ENCODE peak calls at places on chromosomes 12 and 14, in five cellular contexts. K, E, Q, C and N are unnamed samples.

GRCh38 chr12:82279597-82279996 is 78.6 kb downstream of the CCDC59 start:
- DNase-seq in K (no peak), E (no peak), Q (no peak), C (no peak), N (no peak)

GRCh38 chr12:59118356-59118755 is 198.1 kb upstream of the LRIG3 start:
- DNase-seq in K (no peak), E (no peak), Q (no peak), C (no peak), N (no peak)

GRCh38 chr14:91744068-91744480 is 12.2 kb upstream of the CATSPERB start:
- DNase-seq in K (no peak), E (no peak), Q (peak; percentile 63), C (no peak), N (no peak)

GRCh38 chr12:124713436-124714082 is 146.1 kb upstream of the NCOR2 start:
- DNase-seq in K (no peak), E (peak; percentile 24), Q (no peak), C (peak; percentile 60), N (no peak)

GRCh38 chr12:91189526-91189925 is 6.9 kb upstream of the DCN start:
- DNase-seq in K (peak; percentile 33), E (no peak), Q (no peak), C (no peak), N (no peak)

GRCh38 chr12:112973712-112974305 is 4.5 kb upstream of the OAS2 start:
- DNase-seq in K (no peak), E (no peak), Q (no peak), C (no peak), N (peak; percentile 37)

GRCh38 chr14:101591582-101591981 is 30.3 kb downstream of the DIO3 start:
- DNase-seq in K (no peak), E (no peak), Q (no peak), C (no peak), N (no peak)

GRCh38 chr14:65187421-65188049 is 85.2 kb upstream of the MAX start:
- DNase-seq in K (no peak), E (no peak), Q (no peak), C (no peak), N (no peak)

GRCh38 chr14:101070540-101071492 is 167.3 kb upstream of the RTL1 start:
- DNase-seq in K (no peak), E (no peak), Q (no peak), C (no peak), N (no peak)

GRCh38 chr12:95548539-95549391 is 2.5 kb downstream of the USP44 start:
- DNase-seq in K (no peak), E (peak; percentile 64), Q (peak; percentile 80), C (peak; percentile 61), N (no peak)

GRCh38 chr14:24431569-24432258 is 2.0 kb downstream of the KHNYN start:
- DNase-seq in K (peak; percentile 84), E (peak; percentile 83), Q (peak; percentile 94), C (peak; percentile 95), N (peak; percentile 96)

GRCh38 chr12:116880817-116881324 is 370 bp downstream of the HRK start:
- DNase-seq in K (peak; percentile 53), E (no peak), Q (peak; percentile 68), C (peak; percentile 34), N (peak; percentile 69)

GRCh38 chr12:123713398-123714301 is 1.5 kb downstream of the ATP6V0A2 start:
- DNase-seq in K (peak; percentile 42), E (no peak), Q (peak; percentile 49), C (no peak), N (no peak)

GRCh38 chr12:94147991-94148840 is at the start of gene PLXNC1:
- DNase-seq in K (peak; percentile 24), E (peak; percentile 59), Q (peak; percentile 42), C (peak; percentile 30), N (peak; percentile 24)

GRCh38 chr14:71658261-71658860 is 273.9 kb upstream of the RGS6 start:
- DNase-seq in K (no peak), E (no peak), Q (no peak), C (no peak), N (no peak)

GRCh38 chr12:6225630-6226001 is 25.4 kb downstream of the CD9 start:
- DNase-seq in K (no peak), E (no peak), Q (no peak), C (no peak), N (no peak)

GRCh38 chr12:122032570-122032969 is 10.9 kb downstream of the BCL7A start:
- DNase-seq in K (no peak), E (no peak), Q (no peak), C (no peak), N (no peak)
- H3K4me3 ChIP-seq in K (no peak overlapping the region), E (no peak overlapping the region), Q (no peak overlapping the region), C (no peak overlapping the region), N (no peak overlapping the region)

GRCh38 chr14:34243401-34243800 is 218.6 kb downstream of the SPTSSA start:
- DNase-seq in K (no peak), E (no peak), Q (no peak), C (no peak), N (no peak)
- H3K27me3 ChIP-seq in K (no peaks in the 10 kb centered on the region), E (no peaks in the 10 kb centered on the region), Q (no peaks in the 10 kb centered on the region), C (no peaks in the 10 kb centered on the region), N (no peaks in the 10 kb centered on the region)

DNA sequence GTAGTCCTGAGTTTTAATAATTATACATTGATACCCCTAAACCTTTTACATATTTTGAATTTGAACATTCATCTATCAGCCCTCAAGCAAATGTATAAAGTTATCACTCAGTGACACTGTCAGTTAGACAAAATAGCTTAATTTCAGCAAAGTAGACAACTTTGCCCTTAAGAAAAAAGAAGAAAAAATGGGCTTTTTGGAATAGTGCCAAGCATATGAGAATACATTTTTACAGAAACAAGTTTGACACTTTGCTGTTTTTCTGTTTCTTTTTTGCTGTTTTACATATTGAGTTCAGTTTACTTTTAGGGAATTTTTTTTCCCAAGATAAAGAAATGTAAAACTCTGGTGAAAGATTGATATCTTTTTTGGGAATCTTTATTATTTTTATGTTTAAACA is 14.3 kb downstream of the TBK1 start:
- DNase-seq in K (no peak), E (no peak), Q (no peak), C (no peak), N (no peak)
- H3K4me1 ChIP-seq in K (peaks cover 9% of the 10 kb centered on the region), E (no peaks in the 10 kb centered on the region), Q (peaks cover 9% of the 10 kb centered on the region), C (peaks cover 28% of the 10 kb centered on the region), N (peaks cover 4% of the 10 kb centered on the region)

DNA sequence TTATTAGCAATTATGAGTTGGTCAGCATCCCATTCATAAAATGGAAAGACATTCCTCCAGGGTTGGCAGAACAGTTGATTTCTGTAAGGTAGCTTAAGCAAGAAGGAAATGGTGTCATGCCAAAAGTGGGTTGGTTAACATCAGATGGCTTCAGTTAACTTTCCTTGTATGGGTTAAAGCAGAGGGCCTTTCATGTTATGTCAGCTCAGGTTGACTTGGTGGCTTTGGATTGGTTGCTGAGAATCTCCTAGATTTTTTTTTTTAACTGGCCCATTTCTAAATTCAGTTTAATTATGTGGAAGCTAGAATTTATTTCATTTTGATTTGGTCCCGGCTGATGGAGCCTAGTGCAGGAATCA is 87.8 kb downstream of the BBS10 start:
- DNase-seq in K (peak; percentile 62), E (no peak), Q (no peak), C (no peak), N (no peak)
- H3K4me3 ChIP-seq in K (peak overlapping the region; percentile 31), E (no peak overlapping the region), Q (no peak overlapping the region), C (no peak overlapping the region), N (no peak overlapping the region)

GRCh38 chr12:48010366-48010970 is 6.2 kb upstream of the COL2A1 start:
- DNase-seq in K (no peak), E (no peak), Q (no peak), C (no peak), N (no peak)
- H3K27me3 ChIP-seq in K (no peaks in the 10 kb centered on the region), E (peaks cover 10% of the 10 kb centered on the region), Q (no peaks in the 10 kb centered on the region), C (peaks cover 17% of the 10 kb centered on the region), N (peaks cover 37% of the 10 kb centered on the region)